ENCODE peak calls at places on chromosome 6, in four cellular contexts. I is kidney glomerular epithelial cell; T is CD8-positive, alpha-beta T cell; U is memory B cell. V is an unnamed sample.

GRCh38 chr6:159981591-159982245 is 12.8 kb downstream of the IGF2R start:
- DNase-seq in I (peak), T (peak), U (peak), V (no peak)

GRCh38 chr6:48736486-48737206 is 625.6 kb upstream of the PTCHD4 start:
- DNase-seq in I (no peak), T (no peak), U (no peak), V (no peak)

GRCh38 chr6:166910601-166911000 is 45.7 kb downstream of the RNASET2 start:
- DNase-seq in I (no peak), T (no peak), U (no peak), V (no peak)

GRCh38 chr6:154579046-154579823 is 68.8 kb upstream of the CNKSR3 start:
- DNase-seq in I (no peak), T (no peak), U (no peak), V (no peak)

GRCh38 chr6:168100803-168101095 is 21.7 kb upstream of the FRMD1 start:
- DNase-seq in I (no peak), T (no peak), U (no peak), V (no peak)

GRCh38 chr6:26250806-26251075 is 114.3 kb upstream of the BTN3A2 start:
- DNase-seq in I (peak), T (peak), U (no peak), V (no peak)

GRCh38 chr6:108661430-108661829 is 100.7 kb downstream of the FOXO3 start:
- DNase-seq in I (no peak), T (no peak), U (no peak), V (no peak)

GRCh38 chr6:37630281-37630799 is 67.3 kb downstream of the MDGA1 start:
- DNase-seq in I (peak), T (no peak), U (no peak), V (no peak)

GRCh38 chr6:155404937-155405336 is 50.7 kb downstream of the NOX3 start:
- DNase-seq in I (peak), T (no peak), U (no peak), V (no peak)

GRCh38 chr6:33600761-33601160 is 20.4 kb upstream of the ITPR3 start:
- DNase-seq in I (no peak), T (no peak), U (no peak), V (no peak)

GRCh38 chr6:111242452-111242851 is 155.1 kb downstream of the SLC16A10 start:
- DNase-seq in I (peak), T (no peak), U (no peak), V (no peak)

GRCh38 chr6:134416501-134417154 is 98.7 kb upstream of the SGK1 start:
- DNase-seq in I (no peak), T (no peak), U (no peak), V (no peak)

GRCh38 chr6:169161572-169162167 is 92.0 kb downstream of the THBS2 start:
- DNase-seq in I (no peak), T (no peak), U (no peak), V (no peak)

GRCh38 chr6:28896505-28897392 is 27.0 kb downstream of the TRIM27 start:
- DNase-seq in I (peak), T (peak), U (peak), V (peak)

GRCh38 chr6:34908194-34908593 is 19.1 kb downstream of the ANKS1A start:
- DNase-seq in I (no peak), T (no peak), U (no peak), V (no peak)

GRCh38 chr6:33008944-33009861 is at the start of gene HLA-DOA:
- DNase-seq in I (no peak), T (peak), U (peak), V (peak)

GRCh38 chr6:16770701-16771569 is 9.7 kb upstream of the ATXN1 start:
- DNase-seq in I (no peak), T (peak), U (peak), V (peak)

GRCh38 chr6:157143171-157143884 is 180.0 kb downstream of the TMEM242 start:
- DNase-seq in I (peak), T (peak), U (no peak), V (no peak)

GRCh38 chr6:108874470-108875160 is 26.4 kb downstream of the ARMC2 start:
- DNase-seq in I (no peak), T (no peak), U (no peak), V (no peak)

GRCh38 chr6:3239110-3239830 is 11.8 kb upstream of the TUBB2B start:
- DNase-seq in I (no peak), T (no peak), U (no peak), V (no peak)

GRCh38 chr6:105642708-105643107 is 239.8 kb upstream of the PREP start:
- DNase-seq in I (no peak), T (no peak), U (no peak), V (no peak)

GRCh38 chr6:73484438-73484837 is 22.9 kb downstream of the MTO1 start:
- DNase-seq in I (no peak), T (no peak), U (no peak), V (no peak)